ENCODE peak calls at places on chromosome 5, in five cellular contexts. U is fibroblast of mammary gland, N is astrocyte of the cerebellum, M is epithelial cell of proximal tubule, E is AG09309. V is an unnamed sample.

GRCh38 chr5:126449751-126450271 is 26.6 kb downstream of the GRAMD2B start:
- DNase-seq in U (peak; percentile 79), N (no peak), M (no peak), E (no peak), V (peak; percentile 92)

GRCh38 chr5:135429326-135429725 is 17.8 kb downstream of the DCANP1 start:
- DNase-seq in U (peak; percentile 20), N (no peak), M (no peak), E (no peak), V (no peak)

GRCh38 chr5:137344723-137345322 is 154.3 kb downstream of the SPOCK1 start:
- DNase-seq in U (peak; percentile 86), N (peak; percentile 49), M (peak; percentile 22), E (peak; percentile 24), V (peak; percentile 78)

GRCh38 chr5:76086060-76086459 is 2.9 kb downstream of the SV2C start:
- DNase-seq in U (no peak), N (no peak), M (no peak), E (no peak), V (no peak)

GRCh38 chr5:131392461-131393095 is 128.7 kb downstream of the CDC42SE2 start:
- DNase-seq in U (no peak), N (no peak), M (no peak), E (no peak), V (no peak)

GRCh38 chr5:144549580-144549979 is 378.9 kb downstream of the KCTD16 start:
- DNase-seq in U (peak; percentile 26), N (peak; percentile 94), M (peak; percentile 1), E (no peak), V (peak; percentile 91)

GRCh38 chr5:180618487-180618829 is 27.2 kb upstream of the SCGB3A1 start:
- DNase-seq in U (no peak), N (no peak), M (no peak), E (no peak), V (no peak)

GRCh38 chr5:170572453-170572852 is 68.6 kb downstream of the KCNIP1 start:
- DNase-seq in U (peak; percentile 24), N (no peak), M (peak; percentile 64), E (no peak), V (no peak)

GRCh38 chr5:118711727-118712126 is 276.6 kb downstream of the DTWD2 start:
- DNase-seq in U (no peak), N (no peak), M (no peak), E (no peak), V (no peak)

GRCh38 chr5:179316961-179317360 is 28.3 kb downstream of the ADAMTS2 start:
- DNase-seq in U (no peak), N (no peak), M (no peak), E (no peak), V (no peak)

DNA sequence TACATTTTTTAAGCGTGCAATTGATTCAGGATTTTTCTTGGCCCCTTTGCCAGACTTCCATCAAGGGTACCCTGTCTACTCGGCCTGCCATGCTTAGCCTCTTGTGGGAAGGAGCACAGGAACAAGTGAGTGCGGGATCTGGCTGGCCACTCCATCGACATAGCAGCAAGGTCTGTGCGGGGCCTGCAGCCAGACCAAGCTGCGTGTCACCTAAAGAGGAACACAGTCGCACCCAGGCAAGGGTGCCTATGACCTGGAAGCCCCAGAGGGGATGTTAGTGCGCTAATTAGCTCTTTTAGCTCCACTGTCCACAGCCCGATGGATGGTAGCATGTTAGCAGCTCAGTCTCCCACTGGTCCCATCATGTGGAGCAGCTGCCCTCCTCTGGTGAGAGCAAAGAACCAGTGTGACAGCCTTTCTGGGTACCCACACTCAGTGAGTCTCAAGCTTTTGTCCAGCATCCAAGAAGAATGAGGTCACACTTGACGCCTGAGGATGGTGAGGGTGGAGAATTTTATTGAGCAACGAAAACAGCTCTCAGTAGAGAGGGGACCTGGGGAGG is 38.7 kb downstream of the FTMT start:
- DNase-seq in U (no peak), N (no peak), M (no peak), E (no peak), V (no peak)
- TF ChIP-seq CTCF in U (no peak), N (no peak), M (no peak), E (no peak), V (no peak)

GRCh38 chr5:53871050-53871449 is 310.6 kb downstream of the NDUFS4 start:
- DNase-seq in U (no peak), N (no peak), M (no peak), E (no peak), V (peak; percentile 13)
- TF ChIP-seq CTCF in U (peak; percentile 17), N (no peak), M (peak; percentile 30), E (peak; percentile 36), V (peak; percentile 16)

DNA sequence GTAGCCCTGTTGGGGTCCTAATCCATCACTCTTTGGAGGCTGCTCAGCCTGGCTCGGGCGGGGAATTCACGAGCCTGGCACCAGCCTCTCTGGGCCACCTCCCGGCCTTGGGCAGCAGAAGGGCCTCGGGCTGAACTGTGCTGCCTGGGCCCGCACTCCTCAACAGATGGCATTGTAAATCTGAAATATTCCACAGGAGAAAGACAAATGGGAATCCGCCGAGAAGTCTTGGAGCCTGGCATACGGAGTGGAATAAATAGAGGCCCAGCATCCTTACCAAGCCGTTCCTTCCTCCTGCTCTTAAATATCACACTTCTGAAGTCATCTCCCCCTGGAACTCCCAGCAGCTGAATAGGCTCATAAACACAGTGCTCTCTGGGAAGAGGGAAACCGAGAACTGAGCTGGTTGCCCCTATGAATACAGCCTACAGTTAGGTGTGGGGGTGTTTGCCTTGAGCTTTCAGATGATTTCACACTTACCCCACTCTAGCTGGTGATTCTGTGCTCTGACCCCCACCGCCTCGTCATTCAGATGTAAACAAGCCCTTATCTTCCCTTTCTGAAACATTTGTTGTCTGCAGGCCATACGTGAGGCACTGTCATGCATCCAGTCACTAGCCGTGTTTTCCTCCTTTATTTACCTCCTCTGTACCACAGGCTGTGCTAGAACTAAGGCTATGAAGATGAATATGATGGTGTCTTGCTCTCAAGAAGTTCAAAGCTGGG is 455.0 kb upstream of the CLINT1 start:
- DNase-seq in U (no peak), N (no peak), M (no peak), E (no peak), V (no peak)
- TF ChIP-seq CTCF in U (no peak), N (no peak), M (no peak), E (no peak), V (no peak)

GRCh38 chr5:25544652-25545249 is 900.0 kb upstream of the CDH10 start:
- DNase-seq in U (peak; percentile 1), N (peak; percentile 3), M (peak; percentile 2), E (no peak), V (peak; percentile 52)
- TF ChIP-seq CTCF in U (peak; percentile 26), N (peak; percentile 71), M (peak; percentile 69), E (no peak), V (peak; percentile 31)

DNA sequence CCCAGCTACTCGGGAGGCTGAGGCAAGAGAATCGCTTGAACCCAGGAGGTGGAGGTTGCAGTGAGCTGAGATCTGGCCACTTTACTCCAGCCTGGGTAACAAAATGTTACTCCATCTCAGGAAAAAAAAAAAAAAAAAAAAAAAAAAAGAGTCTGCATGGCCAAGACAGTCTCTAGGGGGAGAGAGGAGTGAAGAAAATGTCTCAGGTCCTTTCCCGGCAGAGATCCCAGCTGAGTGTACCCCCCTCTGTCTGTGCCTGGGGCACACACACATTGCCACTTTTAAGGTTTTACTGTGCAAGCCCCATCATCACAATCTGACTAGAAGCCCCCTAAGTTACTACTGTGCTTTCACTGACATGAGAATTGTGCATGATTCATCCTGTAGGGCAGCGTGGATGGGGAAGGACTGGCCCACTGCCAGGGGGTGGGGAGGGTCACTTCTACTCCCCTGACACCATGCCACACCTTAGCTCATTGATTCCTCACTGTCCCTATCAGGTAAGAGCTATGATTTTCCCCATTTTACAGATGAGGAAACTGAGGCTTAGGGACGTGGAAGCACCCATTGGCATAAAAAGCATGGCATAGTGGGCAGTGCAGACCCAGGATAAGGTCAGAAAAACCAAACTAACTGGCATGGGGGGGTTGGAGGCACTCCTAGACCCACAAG is 102.3 kb upstream of the LARP1 start:
- DNase-seq in U (no peak), N (no peak), M (no peak), E (no peak), V (peak; percentile 29)
- TF ChIP-seq CTCF in U (peak; percentile 4), N (no peak), M (no peak), E (no peak), V (peak; percentile 9)

GRCh38 chr5:37478495-37478894 is 99.4 kb downstream of the WDR70 start:
- DNase-seq in U (no peak), N (no peak), M (no peak), E (no peak), V (no peak)

GRCh38 chr5:37477426-37477825 is 98.3 kb downstream of the WDR70 start:
- DNase-seq in U (no peak), N (no peak), M (no peak), E (no peak), V (no peak)

GRCh38 chr5:37478086-37478485 is 99.0 kb downstream of the WDR70 start:
- DNase-seq in U (no peak), N (no peak), M (no peak), E (no peak), V (no peak)
- TF ChIP-seq CTCF in U (no peak), N (no peak), M (no peak), E (no peak), V (no peak)

DNA sequence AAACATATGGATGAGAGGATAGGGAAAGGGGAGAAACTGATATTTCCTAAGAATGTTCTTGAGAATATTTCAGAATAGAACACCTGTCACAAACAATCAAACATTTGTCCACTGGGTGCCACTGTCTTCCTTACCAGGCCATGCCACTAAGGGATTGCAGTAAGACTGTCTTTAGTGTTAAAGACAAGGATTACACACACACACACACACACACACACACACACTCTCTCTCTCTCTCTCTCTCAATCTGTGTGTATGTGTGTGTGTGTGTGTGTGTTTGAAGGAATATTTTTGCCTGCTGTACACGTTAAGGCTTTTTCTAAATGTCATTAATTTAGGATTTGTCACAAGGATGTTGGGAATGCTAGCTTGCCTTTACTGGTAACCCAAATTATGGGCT is 54.4 kb downstream of the CCDC192 start:
- DNase-seq in U (peak; percentile 64), N (peak; percentile 34), M (peak; percentile 27), E (peak; percentile 55), V (peak; percentile 74)
- TF ChIP-seq CTCF in U (peak; percentile 53), N (peak; percentile 43), M (peak; percentile 72), E (peak; percentile 60), V (peak; percentile 64)

DNA sequence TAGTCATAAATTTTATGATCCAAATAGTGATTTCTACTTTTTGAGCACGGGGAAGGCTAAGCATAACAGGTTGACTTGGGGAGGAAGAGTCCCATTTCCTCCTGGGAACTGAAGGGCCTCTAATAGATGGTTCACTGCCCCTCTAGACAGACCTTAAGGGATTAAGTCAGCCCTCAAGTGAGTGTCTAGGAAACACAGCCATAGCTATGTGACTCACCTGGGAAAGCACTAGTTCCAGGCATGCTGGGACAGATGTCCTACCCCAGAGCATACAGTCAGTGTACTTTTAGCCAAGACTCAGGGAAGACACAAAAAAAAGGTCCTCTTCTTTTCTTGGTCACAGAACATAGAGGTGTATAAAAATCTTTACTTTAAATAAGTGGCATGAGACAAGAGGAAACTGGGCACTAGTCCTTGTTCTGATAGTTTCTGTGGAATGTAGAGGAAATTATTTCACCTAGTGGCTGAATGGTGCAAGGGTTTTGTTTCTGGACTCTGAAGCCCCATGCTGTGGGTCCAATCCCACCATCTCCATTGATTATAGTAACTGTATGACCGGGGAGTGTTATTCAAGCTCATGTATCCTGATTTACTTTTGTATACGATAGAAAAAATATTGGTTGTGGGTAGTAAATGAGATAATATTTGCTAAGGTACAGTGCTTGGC is 86.0 kb downstream of the NREP start:
- DNase-seq in U (no peak), N (no peak), M (peak; percentile 74), E (no peak), V (peak; percentile 79)
- TF ChIP-seq CTCF in U (peak; percentile 16), N (no peak), M (peak; percentile 49), E (peak; percentile 18), V (no peak)